ENCODE peak calls at places on chromosomes 2 and 18, in four cellular contexts. T is GM12878, M is GM12891, J is K562. I is an unnamed sample.

GRCh38 chr2:240601061-240601830 is 14.7 kb downstream of the CAPN10 start:
- DNase-seq in T (no peak), M (no peak), J (no peak), I (no peak)

GRCh38 chr18:35355140-35355618 is 11.0 kb upstream of the ZNF24 start:
- DNase-seq in T (no peak), M (peak), J (peak), I (peak)

GRCh38 chr18:73201940-73202339 is 334.2 kb upstream of the NETO1 start:
- DNase-seq in T (no peak), M (no peak), J (no peak), I (no peak)

GRCh38 chr2:78979380-78980238 is 45.9 kb upstream of the REG3G start:
- DNase-seq in T (no peak), M (no peak), J (peak), I (peak)

GRCh38 chr2:219274392-219274921 is 4.7 kb upstream of the DNAJB2 start:
- DNase-seq in T (no peak), M (no peak), J (no peak), I (no peak)

GRCh38 chr18:24273596-24273995 is 124.0 kb downstream of the OSBPL1A start:
- DNase-seq in T (no peak), M (no peak), J (no peak), I (no peak)

GRCh38 chr2:33765122-33765521 is 166.0 kb upstream of the FAM98A start:
- DNase-seq in T (no peak), M (no peak), J (no peak), I (no peak)

GRCh38 chr18:45197526-45197970 is 417.7 kb upstream of the SLC14A2 start:
- DNase-seq in T (peak), M (no peak), J (no peak), I (no peak)

GRCh38 chr18:63303562-63303961 is 16.0 kb downstream of the BCL2 start:
- DNase-seq in T (no peak), M (no peak), J (no peak), I (no peak)

GRCh38 chr18:63306819-63307554 is 12.6 kb downstream of the BCL2 start:
- DNase-seq in T (no peak), M (no peak), J (no peak), I (no peak)

GRCh38 chr18:63309422-63309821 is 10.1 kb downstream of the BCL2 start:
- DNase-seq in T (no peak), M (no peak), J (no peak), I (no peak)

GRCh38 chr18:63307555-63308200 is 11.9 kb downstream of the BCL2 start:
- DNase-seq in T (no peak), M (no peak), J (no peak), I (no peak)

GRCh38 chr18:63306249-63306648 is 13.3 kb downstream of the BCL2 start:
- DNase-seq in T (no peak), M (no peak), J (no peak), I (no peak)
- TF ChIP-seq SPI1 in T (no peak), M (no peak), J (no peak), I (no peak)

GRCh38 chr2:190984595-190984994 is 29.4 kb downstream of the STAT1 start:
- DNase-seq in T (no peak), M (no peak), J (no peak), I (no peak)

GRCh38 chr2:190987116-190987515 is 26.9 kb downstream of the STAT1 start:
- DNase-seq in T (no peak), M (no peak), J (no peak), I (no peak)

GRCh38 chr2:190988910-190989309 is 25.1 kb downstream of the STAT1 start:
- DNase-seq in T (no peak), M (no peak), J (no peak), I (no peak)

GRCh38 chr2:190987938-190988337 is 26.0 kb downstream of the STAT1 start:
- DNase-seq in T (no peak), M (no peak), J (no peak), I (no peak)

DNA sequence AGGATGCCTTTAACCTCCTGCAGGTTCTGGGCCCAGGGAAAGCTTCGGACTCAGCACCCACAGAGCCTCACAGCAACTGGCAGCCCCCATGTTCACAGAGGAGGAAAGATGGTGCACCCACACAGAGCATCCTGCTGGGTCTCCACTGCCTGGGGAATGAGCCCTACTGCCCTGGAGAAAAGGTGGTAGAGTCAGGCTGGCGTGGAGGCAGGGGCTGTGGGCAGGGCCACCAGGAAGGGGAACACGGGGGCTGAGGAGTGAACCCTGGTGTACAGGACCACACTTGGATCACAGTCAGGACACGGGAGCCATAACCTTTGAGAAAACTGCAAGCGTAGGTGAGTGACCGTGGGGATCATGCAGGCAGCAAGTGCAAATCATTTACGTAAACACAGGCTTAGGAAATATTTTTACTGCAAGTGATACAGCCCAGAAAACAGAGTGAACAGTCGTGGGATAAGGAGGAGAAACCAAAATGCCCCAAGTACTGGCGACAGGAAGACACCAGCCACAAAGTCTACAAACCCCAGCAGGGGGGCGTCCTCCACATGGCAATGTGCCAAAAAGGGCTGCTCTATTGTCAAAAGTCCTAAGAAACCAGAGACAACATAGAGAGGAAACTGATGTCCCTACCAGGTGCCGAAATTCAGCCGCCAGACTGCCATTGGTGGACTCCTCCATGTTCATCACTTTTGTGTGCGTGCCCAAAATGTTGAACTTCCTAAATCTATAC is 27.6 kb downstream of the STAT1 start:
- DNase-seq in T (no peak), M (no peak), J (peak), I (no peak)
- TF ChIP-seq SPI1 in T (no peak), M (no peak), J (no peak), I (no peak)

DNA sequence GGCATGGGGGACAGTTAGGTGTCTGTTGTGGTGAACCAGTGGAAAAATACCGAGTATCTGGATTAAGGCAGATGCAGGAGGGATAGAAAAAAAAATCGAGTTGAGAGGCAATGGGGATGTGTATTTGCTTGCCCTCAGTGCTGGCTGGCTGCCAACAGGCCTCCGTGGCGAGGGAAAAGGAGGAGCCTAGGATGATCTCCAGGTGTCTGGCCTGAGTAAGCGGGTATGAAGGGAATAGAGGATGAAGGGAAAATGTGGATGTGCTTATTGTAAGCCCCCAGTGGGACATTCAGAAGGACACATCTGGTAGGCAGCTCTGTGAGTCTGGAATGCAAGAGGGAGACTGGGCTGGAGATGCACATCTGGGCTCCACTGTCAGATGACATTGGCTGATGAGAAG is 22.8 kb downstream of the KCNS3 start:
- DNase-seq in T (no peak), M (no peak), J (no peak), I (no peak)
- TF ChIP-seq SPI1 in T (no peak), M (no peak), J (no peak), I (no peak)

GRCh38 chr18:74951165-74951760 is 257.7 kb downstream of the PTGR3 start:
- DNase-seq in T (peak), M (no peak), J (no peak), I (no peak)
- TF ChIP-seq SPI1 in T (peak), M (no peak), J (no peak), I (no peak)

GRCh38 chr18:31243740-31244512 is 74.0 kb upstream of the DSG1 start:
- DNase-seq in T (no peak), M (no peak), J (no peak), I (no peak)

GRCh38 chr18:31244737-31245432 is 73.1 kb upstream of the DSG1 start:
- DNase-seq in T (no peak), M (no peak), J (no peak), I (no peak)

GRCh38 chr18:31241425-31241824 is 76.5 kb upstream of the DSG1 start:
- DNase-seq in T (no peak), M (no peak), J (no peak), I (no peak)

GRCh38 chr18:31245820-31246219 is 72.1 kb upstream of the DSG1 start:
- DNase-seq in T (no peak), M (no peak), J (no peak), I (no peak)

GRCh38 chr18:31241900-31242409 is 76.0 kb upstream of the DSG1 start:
- DNase-seq in T (no peak), M (no peak), J (peak), I (no peak)
- TF ChIP-seq SPI1 in T (no peak), M (no peak), J (no peak), I (no peak)

GRCh38 chr18:37335337-37335736 is 230.3 kb downstream of the CELF4 start:
- DNase-seq in T (no peak), M (no peak), J (peak), I (no peak)
- TF ChIP-seq SPI1 in T (no peak), M (no peak), J (no peak), I (no peak)

GRCh38 chr18:79579807-79580480 is 99.7 kb upstream of the CTDP1 start:
- DNase-seq in T (no peak), M (no peak), J (no peak), I (no peak)

GRCh38 chr18:79580481-79581171 is 99.0 kb upstream of the CTDP1 start:
- DNase-seq in T (no peak), M (no peak), J (no peak), I (no peak)

GRCh38 chr18:79577451-79578395 is 101.9 kb upstream of the CTDP1 start:
- DNase-seq in T (no peak), M (no peak), J (peak), I (peak)

GRCh38 chr18:79576686-79577351 is 102.8 kb upstream of the CTDP1 start:
- DNase-seq in T (no peak), M (no peak), J (no peak), I (no peak)

GRCh38 chr18:79578396-79579260 is 101.0 kb upstream of the CTDP1 start:
- DNase-seq in T (no peak), M (no peak), J (no peak), I (no peak)
- TF ChIP-seq SPI1 in T (no peak), M (no peak), J (no peak), I (no peak)

DNA sequence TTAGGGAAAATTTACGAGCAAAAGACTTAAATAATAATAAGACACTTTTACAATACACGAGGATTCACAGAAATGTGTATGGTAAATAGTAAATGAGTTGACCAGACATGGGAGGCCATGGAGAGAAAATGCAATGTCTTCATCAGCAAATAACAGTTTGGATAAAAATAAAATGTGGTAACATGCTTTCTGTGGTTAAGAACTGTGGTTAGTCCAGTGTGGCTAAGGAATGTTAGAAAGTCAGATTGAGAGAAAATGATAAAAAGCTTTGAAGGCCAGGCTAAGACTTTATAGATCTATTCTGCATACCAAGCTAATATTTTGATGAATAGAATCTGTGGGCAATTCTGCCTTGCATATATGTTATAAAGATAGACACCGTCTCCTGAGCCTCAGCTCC is 215.8 kb downstream of the SOX11 start:
- DNase-seq in T (no peak), M (no peak), J (no peak), I (no peak)
- TF ChIP-seq SPI1 in T (no peak), M (no peak), J (no peak), I (no peak)

I was measured in HL-60.